ENCODE peak calls at places on chromosomes 1 and 21, in four cellular contexts. D, E, T and A are unnamed samples.

GRCh38 chr1:218081358-218081757 is 203.7 kb upstream of the RRP15 start:
- DNase-seq in D (no peak), E (no peak), T (no peak), A (no peak)

GRCh38 chr1:242189591-242189990 is 190.7 kb upstream of the MAP1LC3C start:
- DNase-seq in D (no peak), E (no peak), T (no peak), A (no peak)

GRCh38 chr1:88985692-88986091 is 6.7 kb downstream of the KYAT3 start:
- DNase-seq in D (no peak), E (no peak), T (no peak), A (no peak)

GRCh38 chr1:53376041-53376461 is 48.2 kb upstream of the LRP8 start:
- DNase-seq in D (no peak), E (no peak), T (no peak), A (no peak)

GRCh38 chr1:118335372-118335771 is 150.3 kb upstream of the SPAG17 start:
- DNase-seq in D (no peak), E (no peak), T (peak), A (no peak)

GRCh38 chr1:3789421-3790300 is 6.6 kb downstream of the LRRC47 start:
- DNase-seq in D (no peak), E (no peak), T (no peak), A (no peak)

GRCh38 chr1:221101792-221102191 is 222.5 kb downstream of the HLX start:
- DNase-seq in D (no peak), E (no peak), T (no peak), A (no peak)

GRCh38 chr1:41578712-41579335 is 94.3 kb upstream of the EDN2 start:
- DNase-seq in D (peak), E (no peak), T (no peak), A (no peak)

DNA sequence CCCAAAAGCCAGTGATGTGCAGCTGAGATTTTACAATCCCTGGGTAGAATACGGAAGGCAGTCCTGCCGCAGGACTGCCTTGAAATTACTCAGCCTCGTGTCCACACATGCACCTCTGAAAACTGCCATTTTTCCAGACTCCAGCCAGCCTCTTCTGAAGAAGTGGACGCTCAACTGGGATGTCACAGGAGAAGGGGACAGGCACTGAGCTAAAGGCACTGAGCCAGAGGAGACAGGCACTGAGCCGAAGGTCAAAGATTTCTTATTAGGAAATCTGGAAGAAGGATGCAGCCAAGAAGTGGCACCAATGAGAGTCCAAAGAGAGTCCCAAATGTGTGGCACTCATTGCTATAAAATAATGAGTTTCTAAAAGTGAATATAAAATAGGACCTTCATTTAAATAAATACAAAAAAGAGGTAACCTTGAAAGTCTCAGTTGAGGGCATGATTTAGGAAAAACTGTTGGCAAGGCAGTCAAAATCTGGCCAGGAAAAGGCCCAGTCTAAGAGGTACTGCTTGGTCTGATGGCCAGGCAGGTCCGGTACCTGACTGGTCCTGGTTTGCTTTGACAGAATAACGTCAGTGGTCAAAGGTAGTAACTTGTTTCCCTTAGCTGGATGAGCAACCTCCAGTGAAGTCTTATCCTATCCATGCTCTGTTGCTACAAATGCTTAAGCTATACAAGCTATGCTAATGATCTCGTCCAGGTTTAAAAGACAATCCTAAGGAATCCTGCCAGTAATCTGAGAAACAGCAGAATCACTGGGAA is 85.2 kb downstream of the PGBD5 start:
- DNase-seq in D (no peak), E (no peak), T (no peak), A (no peak)
- TF ChIP-seq SPI1 in D (no peak), E (no peak), T (no peak), A (no peak)

DNA sequence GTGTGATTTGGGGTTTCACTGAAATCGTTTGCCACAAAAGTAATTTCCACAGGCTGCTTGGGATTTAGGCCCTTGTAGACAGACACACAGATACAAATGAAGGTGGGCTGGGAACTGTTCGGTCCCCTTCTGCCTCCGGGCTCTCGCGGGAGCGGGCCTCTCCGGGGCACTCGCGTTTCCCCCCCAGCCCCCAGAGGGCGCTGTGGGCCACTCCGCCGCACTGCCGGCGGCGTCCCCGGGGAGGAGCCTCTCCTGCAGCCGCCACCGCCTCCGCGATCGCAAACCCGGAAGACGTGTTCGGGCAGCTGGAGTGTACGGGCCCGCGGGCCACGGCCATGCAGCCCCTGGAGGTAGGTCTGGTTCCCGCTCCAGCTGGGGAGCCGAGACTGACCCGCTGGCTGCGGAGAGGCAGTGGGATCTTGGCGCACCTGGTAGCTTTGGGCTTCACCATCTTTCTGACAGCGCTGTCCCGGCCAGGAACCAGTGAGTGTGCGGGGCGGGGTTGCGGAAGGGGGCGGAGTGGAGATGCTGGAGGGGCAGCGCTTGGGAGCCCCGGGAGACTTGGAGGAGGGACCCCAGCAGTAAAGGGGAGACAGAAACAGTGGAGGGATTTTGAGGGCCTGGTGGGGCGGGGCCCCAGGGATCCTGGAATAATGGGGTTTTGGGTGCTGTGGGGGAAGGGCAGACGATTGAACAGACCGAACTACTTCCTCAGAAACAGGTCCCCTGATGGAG is at the start of gene CYB561D1:
- DNase-seq in D (peak), E (peak), T (peak), A (peak)
- TF ChIP-seq POLR2AphosphoS5 in D (peak), E (peak), T (peak), A (peak)

GRCh38 chr1:12095822-12096263 is 32.7 kb downstream of the TNFRSF8 start:
- DNase-seq in D (peak), E (no peak), T (no peak), A (no peak)
- TF ChIP-seq SPI1 in D (no peak), E (no peak), T (no peak), A (no peak)

GRCh38 chr1:186202174-186202843 is 172.7 kb downstream of the TPR start:
- DNase-seq in D (no peak), E (no peak), T (no peak), A (no peak)
- TF ChIP-seq POLR2AphosphoS5 in D (no peak), E (no peak), T (no peak), A (no peak)

GRCh38 chr1:202172015-202172355 is 11.6 kb upstream of the PTPN7 start:
- DNase-seq in D (no peak), E (no peak), T (no peak), A (no peak)
- TF ChIP-seq SPI1 in D (no peak), E (no peak), T (no peak), A (no peak)

GRCh38 chr21:29737188-29737587 is 202.6 kb downstream of the GRIK1 start:
- DNase-seq in D (no peak), E (no peak), T (no peak), A (no peak)
- TF ChIP-seq POLR2AphosphoS5 in D (no peak), E (no peak), T (no peak), A (no peak)

GRCh38 chr1:229190057-229190590 is 80.8 kb upstream of the RAB4A start:
- DNase-seq in D (no peak), E (no peak), T (no peak), A (no peak)
- TF ChIP-seq SPI1 in D (no peak), E (no peak), T (no peak), A (no peak)

DNA sequence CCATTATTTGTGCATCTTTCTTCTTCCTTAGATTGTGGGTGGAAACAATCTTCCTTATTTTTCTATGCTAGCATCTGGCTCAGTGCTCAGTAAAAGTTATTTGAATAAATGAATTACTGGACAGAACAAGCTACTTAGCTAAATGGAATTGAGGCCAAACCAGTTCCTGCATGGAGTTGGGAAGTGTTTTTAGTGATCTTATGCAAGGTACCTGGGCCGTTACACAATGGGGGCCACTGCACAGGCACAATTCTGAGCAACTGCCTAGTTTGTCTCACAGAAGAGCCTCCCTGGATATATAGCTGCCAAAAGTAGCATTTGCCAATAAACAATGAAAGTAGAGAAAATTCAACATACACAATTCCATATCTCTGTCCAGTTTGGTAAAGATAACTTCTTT is 27.0 kb upstream of the SERBP1 start:
- DNase-seq in D (no peak), E (no peak), T (no peak), A (no peak)
- TF ChIP-seq POLR2AphosphoS5 in D (no peak), E (no peak), T (no peak), A (no peak)

GRCh38 chr1:209491031-209491430 is 92.5 kb upstream of the CAMK1G start:
- DNase-seq in D (no peak), E (no peak), T (no peak), A (no peak)

GRCh38 chr1:209491897-209492296 is 91.6 kb upstream of the CAMK1G start:
- DNase-seq in D (no peak), E (no peak), T (no peak), A (no peak)

GRCh38 chr1:209490013-209490412 is 93.5 kb upstream of the CAMK1G start:
- DNase-seq in D (no peak), E (no peak), T (no peak), A (no peak)

GRCh38 chr1:209493584-209493983 is 89.9 kb upstream of the CAMK1G start:
- DNase-seq in D (no peak), E (no peak), T (no peak), A (no peak)

GRCh38 chr1:209491496-209491895 is 92.0 kb upstream of the CAMK1G start:
- DNase-seq in D (no peak), E (no peak), T (no peak), A (no peak)
- TF ChIP-seq SPI1 in D (no peak), E (no peak), T (no peak), A (no peak)